ENCODE peak calls at places on chromosome 13, in six cellular contexts. W is H1, P is heart right ventricle, L is left ventricle myocardium inferior, Y is HFF-Myc, N is Caco-2. U is an unnamed sample.

GRCh38 chr13:42066542-42066941 is 18.1 kb downstream of the DGKH start:
- DNase-seq in P (no peak), N (no peak), W (no peak), L (no peak), Y (no peak), U (peak)

GRCh38 chr13:74290324-74290773 is 156.1 kb upstream of the KLF12 start:
- DNase-seq in Y (no peak), L (no peak), P (peak), W (no peak), N (peak), U (peak)

GRCh38 chr13:93502987-93503386 is 276.4 kb downstream of the GPC6 start:
- DNase-seq in N (no peak), W (no peak), L (no peak), Y (no peak), P (no peak), U (no peak)

GRCh38 chr13:33132644-33133440 is 116.6 kb downstream of the KL start:
- DNase-seq in Y (no peak), N (no peak), W (no peak), P (no peak), L (no peak), U (peak)

GRCh38 chr13:39274926-39275325 is 236.7 kb downstream of the NHLRC3 start:
- DNase-seq in N (no peak), P (no peak), W (no peak), L (no peak), Y (no peak), U (no peak)

GRCh38 chr13:79995334-79995733 is 345.6 kb downstream of the SPRY2 start:
- DNase-seq in Y (peak), W (no peak), N (no peak), P (no peak), L (no peak), U (peak)

GRCh38 chr13:30908416-30908980 is 2.4 kb downstream of the MEDAG start:
- DNase-seq in L (peak), Y (no peak), N (no peak), P (peak), W (no peak), U (peak)

GRCh38 chr13:113903361-113903760 is 39.5 kb upstream of the GAS6 start:
- DNase-seq in P (no peak), W (no peak), N (no peak), Y (no peak), L (no peak), U (no peak)

GRCh38 chr13:26656919-26657318 is 99.4 kb downstream of the WASF3 start:
- DNase-seq in W (no peak), N (no peak), Y (no peak), L (no peak), P (no peak), U (peak)

GRCh38 chr13:52738719-52739467 is 727 bp downstream of the CNMD start:
- DNase-seq in P (peak), W (peak), Y (no peak), N (no peak), L (no peak), U (no peak)

GRCh38 chr13:113976711-113977684 is 3.1 kb upstream of the C13orf46 start:
- DNase-seq in Y (no peak), W (no peak), P (no peak), N (no peak), L (no peak), U (peak)

GRCh38 chr13:73034901-73035300 is 23.9 kb upstream of the KLF5 start:
- DNase-seq in W (no peak), P (no peak), L (no peak), N (no peak), Y (no peak), U (no peak)

GRCh38 chr13:77810430-77810829 is 108.2 kb downstream of the EDNRB start:
- DNase-seq in N (no peak), Y (no peak), L (no peak), P (no peak), W (no peak), U (peak)

GRCh38 chr13:28585557-28585956 is 73.4 kb upstream of the POMP start:
- DNase-seq in L (no peak), Y (no peak), N (no peak), W (no peak), P (no peak), U (no peak)

GRCh38 chr13:22114630-22115311 is 443.9 kb downstream of the FGF9 start:
- DNase-seq in P (no peak), N (no peak), W (no peak), L (no peak), Y (no peak), U (no peak)

GRCh38 chr13:109301711-109302110 is 484.7 kb downstream of the IRS2 start:
- DNase-seq in N (no peak), L (no peak), Y (peak), W (no peak), P (no peak), U (no peak)

GRCh38 chr13:74767031-74767430 is 632.8 kb upstream of the KLF12 start:
- DNase-seq in L (no peak), P (no peak), N (no peak), W (no peak), Y (no peak), U (peak)

GRCh38 chr13:32650705-32651311 is 64.6 kb downstream of the PDS5B start:
- DNase-seq in L (no peak), N (peak), Y (peak), P (peak), W (no peak), U (peak)

GRCh38 chr13:34343413-34343812 is 525.5 kb downstream of the RFC3 start:
- DNase-seq in Y (no peak), L (no peak), N (no peak), P (no peak), W (no peak), U (peak)

GRCh38 chr13:99257291-99257690 is 888 bp downstream of the GPR18 start:
- DNase-seq in W (no peak), L (no peak), N (no peak), P (no peak), Y (no peak), U (no peak)

GRCh38 chr13:45587897-45588296 is 27.6 kb downstream of the ERICH6B start:
- DNase-seq in N (no peak), L (no peak), Y (no peak), W (no peak), P (no peak), U (no peak)

GRCh38 chr13:45582533-45583076 is 32.9 kb downstream of the ERICH6B start:
- DNase-seq in N (no peak), W (no peak), P (no peak), Y (no peak), L (no peak), U (no peak)

DNA sequence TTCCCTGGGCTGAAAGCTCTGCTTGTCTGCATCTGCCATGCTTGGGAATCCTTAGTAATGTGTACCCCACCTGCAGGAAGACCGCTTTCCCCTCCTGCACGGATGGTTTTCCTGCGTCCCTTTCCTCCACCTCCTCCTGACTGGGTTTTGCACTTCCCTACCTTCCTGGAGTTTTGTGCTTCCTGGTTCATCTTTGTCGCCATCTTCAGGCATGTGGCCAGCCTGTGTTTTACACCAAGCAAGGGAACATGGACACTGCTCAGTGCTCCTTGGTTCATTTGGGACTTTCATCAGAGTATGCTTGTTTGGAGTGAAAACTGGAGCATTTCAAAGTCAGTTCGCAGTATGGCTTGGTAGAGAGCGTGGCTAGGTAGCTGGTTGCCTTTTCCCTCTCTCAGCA is 30.7 kb downstream of the ERICH6B start:
- DNase-seq in P (no peak), Y (no peak), W (no peak), N (peak), L (no peak), U (no peak)
- TF ChIP-seq CTCF in P (no peak), Y (peak), W (peak), N (peak), L (no peak), U (peak)

GRCh38 chr13:51729853-51730553 is 74.0 kb downstream of the DHRS12 start:
- DNase-seq in L (no peak), P (no peak), W (no peak), Y (peak), N (no peak), U (peak)
- H3K4me3 ChIP-seq in L (peak), P (no peak), W (no peak), Y (peak), N (no peak), U (peak)

GRCh38 chr13:110683921-110684320 is 22.0 kb downstream of the CARS2 start:
- DNase-seq in Y (no peak), W (no peak), P (no peak), L (no peak), N (no peak), U (no peak)

GRCh38 chr13:110681868-110682550 is 23.9 kb downstream of the CARS2 start:
- DNase-seq in L (no peak), W (no peak), N (no peak), Y (no peak), P (no peak), U (no peak)

GRCh38 chr13:110682746-110683145 is 23.2 kb downstream of the CARS2 start:
- DNase-seq in N (no peak), P (no peak), Y (no peak), W (no peak), L (no peak), U (no peak)

GRCh38 chr13:110684388-110685056 is 21.4 kb downstream of the CARS2 start:
- DNase-seq in Y (no peak), N (no peak), W (no peak), L (no peak), P (no peak), U (no peak)

DNA sequence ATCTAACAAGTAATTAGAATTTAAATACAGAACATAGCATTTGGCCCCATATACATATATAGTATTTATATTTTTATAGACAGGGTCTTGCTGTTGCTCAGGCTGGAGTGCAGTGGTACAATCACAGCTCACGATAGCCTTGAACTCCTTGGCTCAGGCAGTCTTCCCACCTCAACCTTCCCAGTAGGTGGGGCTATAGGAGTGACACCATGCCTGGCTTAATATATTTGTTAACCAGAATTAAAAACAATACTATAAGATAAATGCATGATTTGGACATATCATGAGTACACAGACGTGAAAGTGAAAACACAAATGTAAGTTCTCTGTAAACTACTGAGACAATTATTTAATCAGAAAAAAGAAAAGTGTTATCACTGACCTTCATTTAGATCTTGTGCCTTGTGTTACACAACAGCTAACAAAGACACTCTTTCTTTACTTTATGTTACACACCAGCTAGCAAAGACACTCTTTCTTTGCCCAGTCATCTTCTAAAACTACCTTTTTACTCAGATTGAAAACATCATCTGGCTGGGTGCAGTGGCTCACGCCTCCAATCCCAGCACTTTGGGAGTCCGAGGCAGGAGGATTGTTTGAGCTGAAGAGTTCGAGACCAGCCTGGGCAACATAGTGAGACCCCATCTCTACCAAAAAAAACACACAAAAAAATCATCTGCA is 22.6 kb downstream of the CARS2 start:
- DNase-seq in N (no peak), W (no peak), Y (no peak), P (no peak), L (no peak), U (peak)
- TF ChIP-seq CTCF in N (peak), W (peak), Y (peak), P (peak), L (peak), U (peak)

GRCh38 chr13:94978516-94978915 is 266.2 kb upstream of the SOX21 start:
- DNase-seq in L (no peak), W (no peak), Y (no peak), N (no peak), P (no peak), U (no peak)
- H3K4me3 ChIP-seq in L (no peak), W (no peak), Y (no peak), N (no peak), P (no peak), U (no peak)

DNA sequence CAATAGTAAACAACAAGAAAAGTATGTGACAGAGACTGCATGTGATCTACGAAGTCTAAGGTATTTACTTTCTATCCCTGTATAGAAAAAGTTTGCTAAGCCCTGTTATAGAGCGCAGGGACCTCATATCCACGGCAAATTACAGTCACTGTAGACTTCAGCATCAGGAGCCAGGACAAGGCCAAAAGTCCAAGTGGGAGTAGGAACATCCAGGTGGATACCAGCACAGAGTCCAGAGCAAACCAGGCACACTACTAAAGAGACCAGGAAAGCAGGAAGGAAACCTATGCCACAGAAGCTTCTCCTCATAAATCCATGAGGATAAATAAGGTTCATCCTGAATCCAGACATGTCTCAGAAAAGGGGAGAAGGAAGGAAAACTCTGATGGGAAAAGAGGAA is 342.2 kb upstream of the HTR2A start:
- DNase-seq in L (no peak), P (no peak), N (no peak), W (no peak), Y (no peak), U (no peak)
- TF ChIP-seq CTCF in L (no peak), P (no peak), N (no peak), W (no peak), Y (no peak), U (no peak)

U was measured in fibroblast of pulmonary artery.